ENCODE peak calls at places on chromosomes 13 and 19, in ten cellular contexts. J is EL; H is WTC11; V is left ventricle myocardium inferior; R is stimulated activated CD8-positive, alpha-beta memory T cell treated with anti-CD3 and anti-CD28 coated beads, Interleukin-7, amount 100 ng/mL, for 1 hour; E is fibroblast of the aortic adventitia; Y is neural progenitor cell; M is activated CD4-positive, alpha-beta T cell treated with anti-CD3 and anti-CD28 coated beads, Interleukin-2, amount 50 U/mL, for 24 hours; Z is neuronal stem cell; G is MCF 10A. O is an unnamed sample.

GRCh38 chr19:52188822-52189744 is 769 bp upstream of the PPP2R1A start:
- DNase-seq in G (no peak), H (peak; percentile 98), J (no peak), Y (no peak), R (no peak), E (no peak), Z (no peak), V (peak; percentile 83), M (peak; percentile 85), O (no peak)

GRCh38 chr19:47109541-47110375 is 3.8 kb downstream of the ZC3H4 start:
- DNase-seq in Z (no peak), H (no peak), G (peak; percentile 77), M (peak; percentile 40), J (peak; percentile 55), V (no peak), Y (no peak), E (peak; percentile 58), R (no peak), O (no peak)

GRCh38 chr19:55341191-55342043 is 1.7 kb downstream of the KMT5C start:
- DNase-seq in M (no peak), H (peak; percentile 83), V (peak; percentile 74), Z (peak; percentile 84), G (peak; percentile 66), J (peak; percentile 69), Y (peak; percentile 93), R (peak; percentile 17), E (peak; percentile 47), O (no peak)

GRCh38 chr19:44755219-44755618 is 6.7 kb downstream of the BCL3 start:
- DNase-seq in R (no peak), Z (no peak), M (no peak), G (no peak), J (no peak), Y (no peak), E (no peak), V (no peak), H (no peak), O (no peak)

GRCh38 chr19:17802137-17802858 is 7.4 kb downstream of the B3GNT3 start:
- DNase-seq in H (no peak), Y (peak; percentile 0), J (no peak), M (no peak), G (no peak), E (no peak), R (no peak), V (no peak), Z (no peak), O (no peak)

GRCh38 chr13:26964278-26965057 is 203.9 kb upstream of the GPR12 start:
- DNase-seq in M (no peak), J (peak; percentile 62), Y (no peak), G (peak; percentile 18), H (no peak), E (peak; percentile 40), R (no peak), V (no peak), Z (no peak), O (no peak)

GRCh38 chr13:102873653-102874052 is 27.8 kb downstream of the ERCC5 start:
- DNase-seq in G (peak; percentile 38), R (no peak), M (no peak), Y (no peak), E (no peak), V (no peak), H (no peak), Z (no peak), J (no peak), O (no peak)

GRCh38 chr13:111317042-111317550 is 3.3 kb upstream of the TEX29 start:
- DNase-seq in Y (no peak), V (no peak), J (no peak), Z (no peak), M (no peak), H (no peak), G (no peak), E (no peak), R (no peak), O (no peak)

GRCh38 chr19:29528350-29528945 is 2.7 kb downstream of the VSTM2B start:
- DNase-seq in M (peak; percentile 38), Y (peak; percentile 95), Z (peak; percentile 81), V (peak; percentile 51), G (no peak), H (peak; percentile 86), R (peak; percentile 13), J (peak; percentile 60), E (peak; percentile 53), O (peak; percentile 35)

GRCh38 chr13:105642511-105642958 is 892.9 kb downstream of the EFNB2 start:
- DNase-seq in G (no peak), Z (no peak), Y (no peak), M (no peak), E (no peak), V (no peak), J (peak; percentile 30), H (no peak), R (no peak), O (no peak)

GRCh38 chr13:47250141-47250540 is 353.3 kb upstream of the HTR2A start:
- DNase-seq in G (peak; percentile 51), M (no peak), V (no peak), J (peak; percentile 26), R (no peak), E (peak; percentile 97), H (no peak), Y (no peak), Z (no peak), O (no peak)

GRCh38 chr13:83732755-83733154 is 149.5 kb downstream of the SLITRK1 start:
- DNase-seq in R (no peak), J (peak; percentile 6), Z (no peak), G (no peak), H (no peak), M (no peak), V (no peak), E (no peak), Y (no peak), O (no peak)

GRCh38 chr13:106371024-106371423 is 164.4 kb downstream of the EFNB2 start:
- DNase-seq in G (no peak), J (no peak), Z (no peak), H (no peak), E (no peak), M (no peak), R (no peak), V (no peak), Y (no peak), O (no peak)

GRCh38 chr19:40756502-40757110 is 5.6 kb downstream of the SNRPA start:
- DNase-seq in Z (no peak), M (no peak), V (no peak), H (no peak), J (no peak), E (no peak), Y (no peak), G (no peak), R (no peak), O (no peak)

GRCh38 chr13:110634558-110634957 is 19.2 kb downstream of the NAXD start:
- DNase-seq in Z (no peak), R (no peak), V (no peak), M (no peak), H (no peak), G (peak; percentile 60), J (peak; percentile 90), E (no peak), Y (no peak), O (no peak)

GRCh38 chr13:114053026-114053425 is 79.2 kb upstream of the C13orf46 start:
- DNase-seq in M (no peak), H (no peak), E (peak; percentile 56), J (peak; percentile 66), R (no peak), G (no peak), V (no peak), Z (no peak), Y (no peak), O (no peak)

GRCh38 chr13:93455881-93456280 is 229.3 kb downstream of the GPC6 start:
- DNase-seq in Y (no peak), M (no peak), H (no peak), Z (no peak), R (no peak), E (no peak), J (no peak), V (no peak), G (no peak), O (no peak)

O was measured in SW 1271.